ENCODE peak calls at places on chromosomes 13 and 19, in four cellular contexts. One of them, this sample, is unnamed.

GRCh38 chr13:113652404-113653263 is 5.4 kb downstream of the ATP4B start:
- DNase-seq in activated CD4-positive, alpha-beta T cell treated with anti-CD3 and anti-CD28 coated beads, Interleukin-2, amount 50 U/mL, for 24 hours: no peak
- DNase-seq in right cardiac atrium: peak; percentile 36
- DNase-seq in NCI-H2081: no peak
- DNase-seq in this sample: no peak

GRCh38 chr13:30696278-30697176 is 38.8 kb upstream of the ALOX5AP start:
- DNase-seq in activated CD4-positive, alpha-beta T cell treated with anti-CD3 and anti-CD28 coated beads, Interleukin-2, amount 50 U/mL, for 24 hours: no peak
- DNase-seq in right cardiac atrium: peak; percentile 72
- DNase-seq in NCI-H2081: no peak
- DNase-seq in this sample: no peak

GRCh38 chr13:92436927-92437326 is 789.7 kb upstream of the GPC6 start:
- DNase-seq in activated CD4-positive, alpha-beta T cell treated with anti-CD3 and anti-CD28 coated beads, Interleukin-2, amount 50 U/mL, for 24 hours: no peak
- DNase-seq in right cardiac atrium: no peak
- DNase-seq in NCI-H2081: no peak
- DNase-seq in this sample: no peak

GRCh38 chr19:23925285-23925684 is 10.6 kb downstream of the ZNF726 start:
- DNase-seq in activated CD4-positive, alpha-beta T cell treated with anti-CD3 and anti-CD28 coated beads, Interleukin-2, amount 50 U/mL, for 24 hours: no peak
- DNase-seq in right cardiac atrium: no peak
- DNase-seq in NCI-H2081: no peak
- DNase-seq in this sample: no peak

GRCh38 chr19:10166046-10166445 is 28.7 kb downstream of the DNMT1 start:
- DNase-seq in activated CD4-positive, alpha-beta T cell treated with anti-CD3 and anti-CD28 coated beads, Interleukin-2, amount 50 U/mL, for 24 hours: no peak
- DNase-seq in right cardiac atrium: no peak
- DNase-seq in NCI-H2081: no peak
- DNase-seq in this sample: no peak

GRCh38 chr19:4303778-4304508 is 455 bp upstream of the FSD1 start:
- DNase-seq in activated CD4-positive, alpha-beta T cell treated with anti-CD3 and anti-CD28 coated beads, Interleukin-2, amount 50 U/mL, for 24 hours: no peak
- DNase-seq in right cardiac atrium: no peak
- DNase-seq in NCI-H2081: no peak
- DNase-seq in this sample: no peak

GRCh38 chr13:43289458-43290255 is 266.3 kb downstream of the DNAJC15 start:
- DNase-seq in activated CD4-positive, alpha-beta T cell treated with anti-CD3 and anti-CD28 coated beads, Interleukin-2, amount 50 U/mL, for 24 hours: no peak
- DNase-seq in right cardiac atrium: no peak
- DNase-seq in NCI-H2081: no peak
- DNase-seq in this sample: no peak

GRCh38 chr13:63393112-63393511 is 1977.5 kb upstream of the PCDH20 start:
- DNase-seq in activated CD4-positive, alpha-beta T cell treated with anti-CD3 and anti-CD28 coated beads, Interleukin-2, amount 50 U/mL, for 24 hours: no peak
- DNase-seq in right cardiac atrium: no peak
- DNase-seq in NCI-H2081: no peak
- DNase-seq in this sample: no peak

GRCh38 chr13:26942184-26942583 is 181.6 kb upstream of the GPR12 start:
- DNase-seq in activated CD4-positive, alpha-beta T cell treated with anti-CD3 and anti-CD28 coated beads, Interleukin-2, amount 50 U/mL, for 24 hours: no peak
- DNase-seq in right cardiac atrium: no peak
- DNase-seq in NCI-H2081: no peak
- DNase-seq in this sample: no peak

GRCh38 chr13:102873653-102874052 is 27.8 kb downstream of the ERCC5 start:
- DNase-seq in activated CD4-positive, alpha-beta T cell treated with anti-CD3 and anti-CD28 coated beads, Interleukin-2, amount 50 U/mL, for 24 hours: no peak
- DNase-seq in right cardiac atrium: no peak
- DNase-seq in NCI-H2081: no peak
- DNase-seq in this sample: no peak

GRCh38 chr13:52177276-52177675 is 17.9 kb upstream of the NEK3 start:
- DNase-seq in activated CD4-positive, alpha-beta T cell treated with anti-CD3 and anti-CD28 coated beads, Interleukin-2, amount 50 U/mL, for 24 hours: no peak
- DNase-seq in right cardiac atrium: no peak
- DNase-seq in NCI-H2081: no peak
- DNase-seq in this sample: no peak

GRCh38 chr13:29411493-29411892 is 184.0 kb downstream of the SLC7A1 start:
- DNase-seq in activated CD4-positive, alpha-beta T cell treated with anti-CD3 and anti-CD28 coated beads, Interleukin-2, amount 50 U/mL, for 24 hours: no peak
- DNase-seq in right cardiac atrium: no peak
- DNase-seq in NCI-H2081: no peak
- DNase-seq in this sample: no peak

GRCh38 chr13:111460548-111461444 is 140.4 kb downstream of the TEX29 start:
- DNase-seq in activated CD4-positive, alpha-beta T cell treated with anti-CD3 and anti-CD28 coated beads, Interleukin-2, amount 50 U/mL, for 24 hours: no peak
- DNase-seq in right cardiac atrium: no peak
- DNase-seq in NCI-H2081: peak; percentile 70
- DNase-seq in this sample: no peak

GRCh38 chr13:36105726-36106125 is 25.5 kb downstream of the DCLK1 start:
- DNase-seq in activated CD4-positive, alpha-beta T cell treated with anti-CD3 and anti-CD28 coated beads, Interleukin-2, amount 50 U/mL, for 24 hours: no peak
- DNase-seq in right cardiac atrium: no peak
- DNase-seq in NCI-H2081: no peak
- DNase-seq in this sample: no peak

GRCh38 chr19:44757735-44758505 is 9.4 kb downstream of the BCL3 start:
- DNase-seq in activated CD4-positive, alpha-beta T cell treated with anti-CD3 and anti-CD28 coated beads, Interleukin-2, amount 50 U/mL, for 24 hours: no peak
- DNase-seq in right cardiac atrium: peak; percentile 95
- DNase-seq in NCI-H2081: no peak
- DNase-seq in this sample: no peak

GRCh38 chr19:40614595-40615411 is 13.6 kb downstream of the LTBP4 start:
- DNase-seq in activated CD4-positive, alpha-beta T cell treated with anti-CD3 and anti-CD28 coated beads, Interleukin-2, amount 50 U/mL, for 24 hours: peak; percentile 98
- DNase-seq in right cardiac atrium: peak; percentile 94
- DNase-seq in NCI-H2081: peak; percentile 62
- DNase-seq in this sample: peak; percentile 83

GRCh38 chr13:31236211-31236786 is 36.5 kb downstream of the B3GLCT start:
- DNase-seq in activated CD4-positive, alpha-beta T cell treated with anti-CD3 and anti-CD28 coated beads, Interleukin-2, amount 50 U/mL, for 24 hours: no peak
- DNase-seq in right cardiac atrium: no peak
- DNase-seq in NCI-H2081: peak; percentile 43
- DNase-seq in this sample: no peak

GRCh38 chr13:97058896-97059295 is 64.6 kb upstream of the OXGR1 start:
- DNase-seq in activated CD4-positive, alpha-beta T cell treated with anti-CD3 and anti-CD28 coated beads, Interleukin-2, amount 50 U/mL, for 24 hours: no peak
- DNase-seq in right cardiac atrium: no peak
- DNase-seq in NCI-H2081: no peak
- DNase-seq in this sample: no peak

GRCh38 chr19:1171755-1172352 is 2.2 kb downstream of the SBNO2 start:
- DNase-seq in activated CD4-positive, alpha-beta T cell treated with anti-CD3 and anti-CD28 coated beads, Interleukin-2, amount 50 U/mL, for 24 hours: no peak
- DNase-seq in right cardiac atrium: no peak
- DNase-seq in NCI-H2081: no peak
- DNase-seq in this sample: no peak

GRCh38 chr19:17005000-17005399 is 21.6 kb downstream of the CPAMD8 start:
- DNase-seq in activated CD4-positive, alpha-beta T cell treated with anti-CD3 and anti-CD28 coated beads, Interleukin-2, amount 50 U/mL, for 24 hours: no peak
- DNase-seq in right cardiac atrium: no peak
- DNase-seq in NCI-H2081: no peak
- DNase-seq in this sample: no peak

GRCh38 chr19:17541184-17541759 is 14.2 kb upstream of the COLGALT1 start:
- DNase-seq in activated CD4-positive, alpha-beta T cell treated with anti-CD3 and anti-CD28 coated beads, Interleukin-2, amount 50 U/mL, for 24 hours: no peak
- DNase-seq in right cardiac atrium: no peak
- DNase-seq in NCI-H2081: no peak
- DNase-seq in this sample: no peak

GRCh38 chr19:42412223-42412622 is 15.0 kb downstream of the LIPE start:
- DNase-seq in activated CD4-positive, alpha-beta T cell treated with anti-CD3 and anti-CD28 coated beads, Interleukin-2, amount 50 U/mL, for 24 hours: no peak
- DNase-seq in right cardiac atrium: peak; percentile 23
- DNase-seq in NCI-H2081: no peak
- DNase-seq in this sample: no peak

GRCh38 chr13:80921556-80921955 is 580.6 kb upstream of the SPRY2 start:
- DNase-seq in activated CD4-positive, alpha-beta T cell treated with anti-CD3 and anti-CD28 coated beads, Interleukin-2, amount 50 U/mL, for 24 hours: no peak
- DNase-seq in right cardiac atrium: no peak
- DNase-seq in NCI-H2081: no peak
- DNase-seq in this sample: no peak

GRCh38 chr13:111115051-111115840 is at the start of gene ARHGEF7:
- DNase-seq in activated CD4-positive, alpha-beta T cell treated with anti-CD3 and anti-CD28 coated beads, Interleukin-2, amount 50 U/mL, for 24 hours: no peak
- DNase-seq in right cardiac atrium: peak; percentile 70
- DNase-seq in NCI-H2081: peak; percentile 37
- DNase-seq in this sample: no peak

GRCh38 chr19:35108730-35109129 is 6.9 kb upstream of the FXYD3 start:
- DNase-seq in activated CD4-positive, alpha-beta T cell treated with anti-CD3 and anti-CD28 coated beads, Interleukin-2, amount 50 U/mL, for 24 hours: no peak
- DNase-seq in right cardiac atrium: no peak
- DNase-seq in NCI-H2081: no peak
- DNase-seq in this sample: no peak

GRCh38 chr13:45361596-45362206 is 20.7 kb upstream of the TPT1 start:
- DNase-seq in activated CD4-positive, alpha-beta T cell treated with anti-CD3 and anti-CD28 coated beads, Interleukin-2, amount 50 U/mL, for 24 hours: no peak
- DNase-seq in right cardiac atrium: no peak
- DNase-seq in NCI-H2081: no peak
- DNase-seq in this sample: no peak

GRCh38 chr13:20489185-20489820 is 36.4 kb downstream of the CRYL1 start:
- DNase-seq in activated CD4-positive, alpha-beta T cell treated with anti-CD3 and anti-CD28 coated beads, Interleukin-2, amount 50 U/mL, for 24 hours: peak; percentile 42
- DNase-seq in right cardiac atrium: no peak
- DNase-seq in NCI-H2081: no peak
- DNase-seq in this sample: no peak

GRCh38 chr13:29501674-29502073 is 93.8 kb downstream of the SLC7A1 start:
- DNase-seq in activated CD4-positive, alpha-beta T cell treated with anti-CD3 and anti-CD28 coated beads, Interleukin-2, amount 50 U/mL, for 24 hours: no peak
- DNase-seq in right cardiac atrium: no peak
- DNase-seq in NCI-H2081: no peak
- DNase-seq in this sample: no peak

GRCh38 chr13:62837895-62838294 is 1422.2 kb upstream of the PCDH20 start:
- DNase-seq in activated CD4-positive, alpha-beta T cell treated with anti-CD3 and anti-CD28 coated beads, Interleukin-2, amount 50 U/mL, for 24 hours: no peak
- DNase-seq in right cardiac atrium: no peak
- DNase-seq in NCI-H2081: no peak
- DNase-seq in this sample: no peak

GRCh38 chr19:45485301-45486077 is 11.4 kb downstream of the RTN2 start:
- DNase-seq in activated CD4-positive, alpha-beta T cell treated with anti-CD3 and anti-CD28 coated beads, Interleukin-2, amount 50 U/mL, for 24 hours: peak; percentile 97
- DNase-seq in right cardiac atrium: peak; percentile 99
- DNase-seq in NCI-H2081: peak; percentile 95
- DNase-seq in this sample: peak; percentile 87

GRCh38 chr13:81927347-81927746 is 1586.4 kb upstream of the SPRY2 start:
- DNase-seq in activated CD4-positive, alpha-beta T cell treated with anti-CD3 and anti-CD28 coated beads, Interleukin-2, amount 50 U/mL, for 24 hours: no peak
- DNase-seq in right cardiac atrium: no peak
- DNase-seq in NCI-H2081: no peak
- DNase-seq in this sample: no peak

GRCh38 chr19:47065242-47065641 is 16.8 kb upstream of the TMEM160 start:
- DNase-seq in activated CD4-positive, alpha-beta T cell treated with anti-CD3 and anti-CD28 coated beads, Interleukin-2, amount 50 U/mL, for 24 hours: no peak
- DNase-seq in right cardiac atrium: peak; percentile 38
- DNase-seq in NCI-H2081: no peak
- DNase-seq in this sample: no peak

This sample was measured in GOT3.